ENCODE peak calls at places on chromosomes 2 and 18, in seven cellular contexts. V, K, G, O, M, N and S are unnamed samples.

GRCh38 chr2:105750735-105751134 is 6.0 kb downstream of the NCK2 start:
- DNase-seq in V (no peak), K (no peak), G (no peak), O (no peak), M (no peak), N (no peak), S (no peak)

GRCh38 chr18:76491436-76491800 is 3.6 kb downstream of the ZNF516 start:
- DNase-seq in V (peak), K (peak), G (peak), O (peak), M (peak), N (no peak), S (peak)

GRCh38 chr2:48213646-48214045 is 307.3 kb upstream of the FBXO11 start:
- DNase-seq in V (no peak), K (no peak), G (no peak), O (no peak), M (no peak), N (no peak), S (no peak)

GRCh38 chr2:204183608-204184007 is 247.0 kb downstream of the ICOS start:
- DNase-seq in V (no peak), K (no peak), G (no peak), O (no peak), M (no peak), N (no peak), S (no peak)

GRCh38 chr18:50560681-50561629 is 1.1 kb downstream of the MAPK4 start:
- DNase-seq in V (peak), K (no peak), G (no peak), O (no peak), M (no peak), N (no peak), S (peak)

GRCh38 chr2:54385271-54385670 is 70.9 kb upstream of the SPTBN1 start:
- DNase-seq in V (no peak), K (no peak), G (no peak), O (no peak), M (no peak), N (no peak), S (no peak)

GRCh38 chr18:77650799-77651385 is 401.2 kb downstream of the GALR1 start:
- DNase-seq in V (peak), K (peak), G (peak), O (peak), M (peak), N (peak), S (peak)

GRCh38 chr2:170475878-170476277 is 239.3 kb upstream of the SP5 start:
- DNase-seq in V (no peak), K (no peak), G (no peak), O (no peak), M (no peak), N (no peak), S (no peak)

GRCh38 chr18:2368102-2368501 is 203.2 kb downstream of the METTL4 start:
- DNase-seq in V (no peak), K (no peak), G (no peak), O (no peak), M (no peak), N (no peak), S (no peak)

GRCh38 chr2:127597046-127597983 is 48.6 kb upstream of the GPR17 start:
- DNase-seq in V (peak), K (no peak), G (no peak), O (no peak), M (no peak), N (no peak), S (no peak)

GRCh38 chr18:33040213-33040612 is 267.4 kb upstream of the KLHL14 start:
- DNase-seq in V (no peak), K (no peak), G (no peak), O (no peak), M (no peak), N (no peak), S (no peak)

GRCh38 chr2:228180126-228181097 is 1.1 kb downstream of the SPHKAP start:
- DNase-seq in V (no peak), K (no peak), G (no peak), O (no peak), M (peak), N (no peak), S (no peak)

GRCh38 chr2:43082111-43082877 is 144.1 kb downstream of the ZFP36L2 start:
- DNase-seq in V (no peak), K (no peak), G (no peak), O (no peak), M (no peak), N (peak), S (peak)

GRCh38 chr2:72576459-72576858 is 249.4 kb downstream of the EXOC6B start:
- DNase-seq in V (no peak), K (no peak), G (no peak), O (no peak), M (no peak), N (no peak), S (no peak)

GRCh38 chr18:34121157-34121807 is 103.4 kb downstream of the NOL4 start:
- DNase-seq in V (no peak), K (no peak), G (no peak), O (no peak), M (no peak), N (no peak), S (no peak)

GRCh38 chr18:70659026-70659726 is 370.3 kb downstream of the SOCS6 start:
- DNase-seq in V (no peak), K (no peak), G (peak), O (peak), M (no peak), N (no peak), S (no peak)

GRCh38 chr2:145652546-145652945 is 1132.6 kb upstream of the ZEB2 start:
- DNase-seq in V (no peak), K (no peak), G (no peak), O (no peak), M (no peak), N (no peak), S (no peak)

GRCh38 chr2:135709992-135710391 is 31.7 kb upstream of the UBXN4 start:
- DNase-seq in V (peak), K (peak), G (peak), O (peak), M (peak), N (no peak), S (peak)

GRCh38 chr2:66577331-66578041 is 142.6 kb downstream of the MEIS1 start:
- DNase-seq in V (no peak), K (no peak), G (no peak), O (no peak), M (no peak), N (no peak), S (no peak)

GRCh38 chr2:28327596-28327962 is 65.1 kb upstream of the FOSL2 start:
- DNase-seq in V (no peak), K (no peak), G (no peak), O (no peak), M (no peak), N (no peak), S (no peak)